ENCODE peak calls at places on chromosomes 2 and 18, in ten cellular contexts. E is effector memory CD4-positive, alpha-beta T cell; U is left ventricle myocardium inferior; N is neuronal stem cell; P is substantia nigra; J is mesendoderm; Z is endodermal cell; D is heart left ventricle; S is transverse colon; O is lower lobe of right lung. A is an unnamed sample.

GRCh38 chr2:110713508-110714362 is 18.6 kb upstream of the ACOXL start:
- DNase-seq in E (no peak), U (no peak), N (no peak), P (no peak), J (peak), Z (no peak), D (no peak), S (no peak), O (no peak), A (no peak)

GRCh38 chr2:84946204-84947009 is 24.6 kb upstream of the KCMF1 start:
- DNase-seq in E (peak), U (no peak), N (no peak), P (no peak), J (no peak), Z (no peak), D (no peak), S (peak), O (no peak), A (no peak)

GRCh38 chr2:152466925-152467676 is 132.1 kb downstream of the FMNL2 start:
- DNase-seq in E (no peak), U (no peak), N (no peak), P (no peak), J (peak), Z (no peak), D (no peak), S (peak), O (no peak), A (no peak)

GRCh38 chr2:217275091-217275490 is 415.2 kb upstream of the TNP1 start:
- DNase-seq in E (no peak), U (no peak), N (no peak), P (no peak), J (no peak), Z (no peak), D (no peak), S (no peak), O (no peak), A (no peak)

GRCh38 chr18:74836296-74837139 is 238.8 kb downstream of the ZNF407 start:
- DNase-seq in E (no peak), U (peak), N (no peak), P (no peak), J (no peak), Z (no peak), D (peak), S (peak), O (no peak), A (peak)

GRCh38 chr2:124585277-124585676 is 560.2 kb downstream of the CNTNAP5 start:
- DNase-seq in E (no peak), U (no peak), N (no peak), P (no peak), J (no peak), Z (no peak), D (no peak), S (no peak), O (no peak), A (no peak)

GRCh38 chr2:11330457-11331142 is 13.8 kb downstream of the ROCK2 start:
- DNase-seq in E (no peak), U (no peak), N (no peak), P (no peak), J (no peak), Z (no peak), D (no peak), S (no peak), O (no peak), A (no peak)

GRCh38 chr2:234249006-234249405 is 198.5 kb downstream of the SPP2 start:
- DNase-seq in E (no peak), U (no peak), N (no peak), P (no peak), J (no peak), Z (no peak), D (no peak), S (no peak), O (no peak), A (no peak)

GRCh38 chr2:30686000-30686399 is 121.2 kb downstream of the CAPN13 start:
- DNase-seq in E (no peak), U (no peak), N (no peak), P (no peak), J (peak), Z (peak), D (no peak), S (no peak), O (no peak), A (peak)

GRCh38 chr2:112977559-112978056 is at the start of gene IL36G:
- DNase-seq in E (no peak), U (no peak), N (no peak), P (no peak), J (no peak), Z (no peak), D (no peak), S (no peak), O (no peak), A (no peak)

GRCh38 chr2:229445013-229445412 is 173.9 kb upstream of the PID1 start:
- DNase-seq in E (no peak), U (peak), N (no peak), P (peak), J (peak), Z (no peak), D (peak), S (peak), O (no peak), A (no peak)

GRCh38 chr18:75656035-75656434 is 228.5 kb upstream of the SMIM21 start:
- DNase-seq in E (no peak), U (no peak), N (no peak), P (no peak), J (no peak), Z (no peak), D (no peak), S (no peak), O (no peak), A (no peak)

GRCh38 chr2:29013046-29013780 is 32.1 kb downstream of the TOGARAM2 start:
- DNase-seq in E (no peak), U (no peak), N (no peak), P (no peak), J (no peak), Z (no peak), D (no peak), S (no peak), O (no peak), A (no peak)

GRCh38 chr2:19124135-19124534 is 234.3 kb downstream of the OSR1 start:
- DNase-seq in E (no peak), U (no peak), N (no peak), P (no peak), J (no peak), Z (no peak), D (no peak), S (no peak), O (no peak), A (no peak)

GRCh38 chr2:138814123-138814883 is 34.1 kb upstream of the NXPH2 start:
- DNase-seq in E (no peak), U (no peak), N (no peak), P (no peak), J (peak), Z (peak), D (no peak), S (no peak), O (no peak), A (peak)

GRCh38 chr18:8380926-8381325 is 228.3 kb upstream of the RAB12 start:
- DNase-seq in E (no peak), U (no peak), N (no peak), P (no peak), J (no peak), Z (no peak), D (no peak), S (no peak), O (no peak), A (no peak)

GRCh38 chr18:8386981-8387380 is 222.3 kb upstream of the RAB12 start:
- DNase-seq in E (no peak), U (no peak), N (no peak), P (no peak), J (no peak), Z (no peak), D (no peak), S (no peak), O (no peak), A (no peak)

GRCh38 chr18:8381801-8382459 is 227.3 kb upstream of the RAB12 start:
- DNase-seq in E (no peak), U (no peak), N (no peak), P (no peak), J (no peak), Z (no peak), D (no peak), S (no peak), O (no peak), A (no peak)

GRCh38 chr18:8389391-8390340 is 219.6 kb upstream of the RAB12 start:
- DNase-seq in E (no peak), U (peak), N (peak), P (peak), J (peak), Z (peak), D (peak), S (peak), O (peak), A (peak)

GRCh38 chr18:8385400-8385799 is 223.8 kb upstream of the RAB12 start:
- DNase-seq in E (no peak), U (no peak), N (no peak), P (no peak), J (no peak), Z (no peak), D (no peak), S (no peak), O (no peak), A (no peak)
- H3K27ac ChIP-seq in E (no peak), U (no peak), N (no peak), P (no peak), J (no peak), Z (no peak), D (no peak), S (no peak), O (no peak), A (no peak)

GRCh38 chr2:149226790-149227189 is 103.6 kb upstream of the LYPD6 start:
- DNase-seq in E (no peak), U (no peak), N (no peak), P (no peak), J (no peak), Z (no peak), D (no peak), S (no peak), O (no peak), A (no peak)
- H3K27ac ChIP-seq in E (no peak), U (no peak), N (no peak), P (no peak), J (no peak), Z (no peak), D (no peak), S (no peak), O (no peak), A (no peak)

DNA sequence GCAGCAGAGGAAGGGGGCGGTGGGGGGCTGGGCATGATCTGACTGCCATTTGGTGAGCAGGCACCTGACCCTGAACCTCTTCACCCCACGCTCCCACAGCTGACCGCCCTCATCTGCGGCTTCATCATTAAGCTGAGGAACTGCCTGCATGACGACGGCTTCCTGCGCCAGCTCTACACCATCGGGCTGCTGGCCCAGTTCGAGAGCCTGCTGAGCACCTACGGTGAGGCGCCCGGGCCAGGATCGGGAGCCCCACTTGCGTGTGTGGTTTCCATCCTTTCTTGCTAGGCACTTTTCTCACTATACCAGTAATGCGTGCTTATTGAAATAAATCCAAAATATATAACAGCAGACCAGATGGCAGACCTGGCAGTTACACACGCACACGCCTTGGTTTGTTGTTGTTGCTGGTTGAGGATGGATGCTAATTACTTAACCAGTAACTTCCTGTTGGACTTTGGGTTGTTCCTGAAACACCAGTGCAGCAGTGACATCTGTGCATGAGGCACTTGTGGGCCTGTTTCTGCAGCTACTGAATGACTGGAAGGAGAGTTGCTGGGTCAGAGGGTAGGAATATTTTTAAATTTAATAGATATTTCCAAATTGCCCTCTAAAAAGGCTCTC is 43.7 kb downstream of the COA5 start:
- DNase-seq in E (no peak), U (no peak), N (no peak), P (no peak), J (no peak), Z (no peak), D (no peak), S (peak), O (no peak), A (no peak)
- H3K27ac ChIP-seq in E (no peak), U (peak), N (no peak), P (no peak), J (no peak), Z (no peak), D (peak), S (peak), O (no peak), A (no peak)

DNA sequence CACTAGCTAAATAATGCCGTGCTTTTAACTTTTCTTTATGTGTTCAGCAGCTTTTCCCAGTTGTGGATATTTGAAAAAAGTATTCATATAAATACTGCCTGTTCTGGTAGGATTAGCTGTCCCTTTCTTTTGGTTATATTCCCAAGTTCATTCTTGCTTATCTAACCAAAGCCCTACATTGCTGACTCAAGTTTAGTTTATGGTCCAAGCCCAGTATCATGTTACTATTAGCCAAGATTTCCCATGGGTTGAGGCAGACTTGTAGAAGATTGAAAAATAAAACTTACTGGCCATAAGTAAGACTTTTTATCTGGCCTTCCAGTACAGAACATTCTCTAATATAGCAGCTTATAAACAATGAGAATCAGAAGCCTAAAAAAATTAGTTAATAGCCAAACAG is 49.7 kb upstream of the NFE2L2 start:
- DNase-seq in E (no peak), U (no peak), N (no peak), P (no peak), J (no peak), Z (no peak), D (no peak), S (no peak), O (no peak), A (no peak)
- H3K27ac ChIP-seq in E (no peak), U (peak), N (no peak), P (no peak), J (no peak), Z (no peak), D (no peak), S (peak), O (no peak), A (no peak)

DNA sequence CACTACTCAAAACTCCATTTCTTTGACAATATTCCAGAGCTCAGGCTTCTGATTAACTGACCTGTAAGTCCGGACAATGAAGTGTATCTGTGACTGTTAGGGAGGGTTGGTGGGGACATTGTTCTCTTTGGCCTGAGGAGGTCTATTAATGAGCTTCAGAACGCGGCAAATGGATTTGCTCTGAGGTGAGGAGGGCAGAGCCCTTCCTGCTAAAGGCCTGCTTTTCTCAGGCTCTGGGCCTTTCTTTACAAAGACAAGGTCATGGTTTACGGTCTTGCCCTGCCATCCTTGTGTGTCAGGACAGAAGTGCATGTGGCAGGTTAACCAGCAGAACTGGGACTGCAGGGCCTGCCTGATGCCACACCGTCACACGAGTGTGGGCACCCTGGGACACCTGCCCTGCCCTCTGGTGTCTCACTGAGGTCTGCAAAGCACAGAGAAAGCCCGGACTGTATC is 7.2 kb downstream of the ALKAL2 start:
- DNase-seq in E (no peak), U (no peak), N (no peak), P (no peak), J (no peak), Z (no peak), D (no peak), S (no peak), O (no peak), A (no peak)
- H3K27ac ChIP-seq in E (no peak), U (peak), N (no peak), P (no peak), J (no peak), Z (no peak), D (no peak), S (no peak), O (no peak), A (no peak)

A was measured in SJCRH30.